ENCODE peak calls at places on chromosomes 2 and 18, in four cellular contexts. C is K562, O is fibroblast of lung, J is A549. A is an unnamed sample.

GRCh38 chr2:46481541-46482193 is 2.3 kb downstream of the TMEM247 start:
- DNase-seq in C (no peak), O (peak; percentile 90), J (peak; percentile 47), A (peak; percentile 84)

GRCh38 chr18:76419811-76420210 is 75.2 kb downstream of the ZNF516 start:
- DNase-seq in C (no peak), O (no peak), J (no peak), A (no peak)

GRCh38 chr2:28134262-28134812 is 243.8 kb downstream of the BABAM2 start:
- DNase-seq in C (no peak), O (no peak), J (peak; percentile 11), A (no peak)

GRCh38 chr2:235669983-235670962 is 176.4 kb downstream of the AGAP1 start:
- DNase-seq in C (no peak), O (peak; percentile 81), J (peak; percentile 70), A (peak; percentile 76)

GRCh38 chr2:66684289-66684688 is 249.4 kb downstream of the MEIS1 start:
- DNase-seq in C (no peak), O (peak; percentile 42), J (no peak), A (no peak)

GRCh38 chr2:202109737-202110184 is 36.7 kb downstream of the KIAA2012 start:
- DNase-seq in C (no peak), O (peak; percentile 72), J (no peak), A (peak; percentile 24)

GRCh38 chr2:220504890-220505564 is 877.6 kb downstream of the SLC4A3 start:
- DNase-seq in C (no peak), O (peak; percentile 54), J (peak; percentile 39), A (peak; percentile 61)

GRCh38 chr2:43132523-43133301 is 93.7 kb downstream of the ZFP36L2 start:
- DNase-seq in C (no peak), O (no peak), J (no peak), A (no peak)

GRCh38 chr2:4745596-4745995 is 946.6 kb upstream of the SOX11 start:
- DNase-seq in C (no peak), O (no peak), J (no peak), A (no peak)

GRCh38 chr2:102061962-102062795 is 70.4 kb downstream of the IL1R2 start:
- DNase-seq in C (no peak), O (peak; percentile 88), J (no peak), A (peak; percentile 96)

GRCh38 chr2:120398051-120398960 is 52.4 kb downstream of the INHBB start:
- DNase-seq in C (no peak), O (peak; percentile 59), J (peak; percentile 82), A (peak; percentile 23)

GRCh38 chr2:27833931-27834330 is 56.3 kb downstream of the RBKS start:
- DNase-seq in C (no peak), O (peak; percentile 80), J (no peak), A (peak; percentile 13)

GRCh38 chr2:106841886-106842645 is 43.9 kb downstream of the ST6GAL2 start:
- DNase-seq in C (no peak), O (no peak), J (no peak), A (no peak)

GRCh38 chr2:125095826-125096225 is 1070.7 kb downstream of the CNTNAP5 start:
- DNase-seq in C (no peak), O (no peak), J (no peak), A (no peak)

GRCh38 chr2:11576398-11576797 is 42.6 kb downstream of the GREB1 start:
- DNase-seq in C (no peak), O (no peak), J (no peak), A (no peak)

GRCh38 chr2:205675861-205676516 is 6.3 kb upstream of the NRP2 start:
- DNase-seq in C (no peak), O (peak; percentile 64), J (peak; percentile 74), A (peak; percentile 79)

GRCh38 chr18:48693625-48694262 is 154.9 kb downstream of the CTIF start:
- DNase-seq in C (no peak), O (peak; percentile 33), J (no peak), A (peak; percentile 48)

GRCh38 chr18:25047421-25047820 is 304.5 kb downstream of the ZNF521 start:
- DNase-seq in C (no peak), O (no peak), J (no peak), A (no peak)

GRCh38 chr2:115162454-115163293 is 720.2 kb downstream of the DPP10 start:
- DNase-seq in C (no peak), O (no peak), J (no peak), A (peak; percentile 6)

GRCh38 chr2:88765154-88765948 is 73.9 kb downstream of the RPIA start:
- DNase-seq in C (no peak), O (peak; percentile 29), J (peak; percentile 41), A (no peak)

GRCh38 chr2:239307921-239308620 is 92.7 kb downstream of the HDAC4 start:
- DNase-seq in C (no peak), O (no peak), J (no peak), A (no peak)

GRCh38 chr2:239917957-239918481 is 107.1 kb downstream of the NDUFA10 start:
- DNase-seq in C (no peak), O (no peak), J (no peak), A (no peak)

GRCh38 chr2:194672994-194673393 is 984.0 kb upstream of the SLC39A10 start:
- DNase-seq in C (no peak), O (no peak), J (no peak), A (no peak)

GRCh38 chr18:75041586-75041985 is 167.4 kb downstream of the PTGR3 start:
- DNase-seq in C (no peak), O (peak; percentile 18), J (peak; percentile 24), A (peak; percentile 12)

GRCh38 chr2:64478036-64478435 is 24.1 kb downstream of the LGALSL start:
- DNase-seq in C (no peak), O (no peak), J (no peak), A (no peak)

GRCh38 chr2:17934721-17935120 is 56.3 kb downstream of the KCNS3 start:
- DNase-seq in C (no peak), O (peak; percentile 94), J (no peak), A (peak; percentile 49)

DNA sequence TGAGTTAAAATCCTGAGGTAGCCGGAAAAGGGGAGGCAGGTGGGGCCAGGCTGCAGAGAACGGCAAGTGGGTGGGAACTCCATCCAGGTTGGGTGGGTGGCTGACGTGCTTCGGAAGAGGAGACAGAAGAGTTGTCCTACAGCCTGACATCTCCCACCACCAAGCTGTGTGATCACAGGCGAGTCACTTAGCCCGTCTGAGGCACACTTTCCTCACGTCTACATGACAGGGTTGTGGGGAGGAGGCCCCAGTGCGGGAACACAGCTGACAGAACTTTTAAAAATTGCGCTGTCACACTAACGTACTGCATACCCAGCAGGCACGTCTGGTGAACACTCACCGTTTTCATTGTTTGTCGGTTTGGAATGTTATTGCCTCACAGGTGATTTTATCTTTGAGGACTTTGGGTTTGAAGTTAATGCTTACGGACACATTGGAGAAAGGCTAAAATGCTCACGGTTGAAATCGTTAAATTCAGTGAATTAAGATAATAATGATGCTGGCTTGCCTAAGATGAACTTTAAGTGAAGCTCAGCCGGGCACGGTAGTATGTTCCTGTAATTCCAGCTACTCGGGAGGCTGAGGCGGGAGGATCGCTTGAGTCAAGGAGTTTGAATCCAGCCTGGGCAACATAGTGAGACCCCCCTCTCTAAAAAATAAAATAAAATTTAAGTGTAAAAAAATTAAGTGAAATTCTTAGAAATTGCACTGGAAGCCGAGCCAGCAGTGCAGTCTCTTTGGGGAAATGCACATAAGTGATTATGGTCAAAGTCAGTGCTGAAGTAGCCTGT is 8.9 kb downstream of the EMILIN2 start:
- DNase-seq in C (no peak), O (no peak), J (no peak), A (no peak)
- H3K4me2 ChIP-seq in C (peak overlapping the region; percentile 75), O (no peak overlapping the region), J (no peak overlapping the region), A (no peak overlapping the region)

DNA sequence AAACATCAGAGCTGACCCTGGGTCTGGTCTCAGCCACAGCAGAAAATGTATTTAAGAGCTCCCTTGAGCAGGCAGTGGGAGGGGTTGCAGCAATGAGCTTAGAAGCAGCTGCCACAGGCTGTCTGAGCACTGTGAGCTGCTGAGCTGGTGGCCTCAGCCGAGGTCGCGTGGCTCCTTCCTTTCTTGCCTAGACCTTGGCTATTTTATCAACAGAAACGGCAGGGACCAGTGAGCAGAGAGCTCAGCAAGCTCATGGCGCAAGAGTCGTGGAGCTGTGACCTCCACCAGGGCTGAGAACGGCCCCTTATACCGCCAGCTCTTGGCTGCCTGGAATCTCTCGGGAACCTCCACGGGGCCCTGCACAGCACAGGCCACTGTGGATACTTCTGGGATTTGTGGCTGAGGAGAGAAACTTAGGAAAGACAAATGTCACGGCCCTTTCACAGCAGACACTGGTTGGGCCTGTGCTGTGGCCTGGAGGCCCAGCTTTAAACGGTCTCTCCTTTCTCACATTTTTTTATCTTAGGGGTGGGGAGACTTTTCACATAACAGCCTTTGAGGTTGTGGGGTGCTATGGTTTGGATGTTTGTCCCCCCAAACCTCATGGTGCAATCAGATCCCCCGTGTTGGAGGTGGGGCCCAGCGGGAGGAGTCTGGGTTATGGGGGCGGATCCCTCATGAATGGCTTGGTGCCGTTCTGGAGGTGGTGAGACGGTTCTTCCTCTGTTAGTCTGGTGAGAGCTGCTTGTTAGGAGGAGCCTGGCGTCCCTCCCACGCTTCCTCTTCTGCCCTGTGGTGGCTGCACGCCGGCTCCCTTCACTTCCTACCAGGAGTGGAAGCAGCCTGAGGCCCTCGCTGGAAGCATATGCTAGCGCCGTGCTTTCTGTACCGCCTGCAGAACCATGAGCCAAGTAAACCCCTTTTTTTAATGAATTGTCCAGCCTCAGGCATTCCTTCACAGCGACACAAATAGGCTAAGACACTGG is 1.7 kb downstream of the ALLC start:
- DNase-seq in C (no peak), O (no peak), J (no peak), A (peak; percentile 73)
- H3K4me2 ChIP-seq in C (no peak overlapping the region), O (no peak overlapping the region), J (no peak overlapping the region), A (no peak overlapping the region)

GRCh38 chr2:161246301-161246700 is 61.9 kb upstream of the PSMD14 start:
- DNase-seq in C (no peak), O (no peak), J (no peak), A (no peak)

GRCh38 chr2:161245237-161245505 is 63.1 kb upstream of the PSMD14 start:
- DNase-seq in C (no peak), O (no peak), J (no peak), A (no peak)

GRCh38 chr2:161245671-161246070 is 62.6 kb upstream of the PSMD14 start:
- DNase-seq in C (no peak), O (no peak), J (no peak), A (no peak)

DNA sequence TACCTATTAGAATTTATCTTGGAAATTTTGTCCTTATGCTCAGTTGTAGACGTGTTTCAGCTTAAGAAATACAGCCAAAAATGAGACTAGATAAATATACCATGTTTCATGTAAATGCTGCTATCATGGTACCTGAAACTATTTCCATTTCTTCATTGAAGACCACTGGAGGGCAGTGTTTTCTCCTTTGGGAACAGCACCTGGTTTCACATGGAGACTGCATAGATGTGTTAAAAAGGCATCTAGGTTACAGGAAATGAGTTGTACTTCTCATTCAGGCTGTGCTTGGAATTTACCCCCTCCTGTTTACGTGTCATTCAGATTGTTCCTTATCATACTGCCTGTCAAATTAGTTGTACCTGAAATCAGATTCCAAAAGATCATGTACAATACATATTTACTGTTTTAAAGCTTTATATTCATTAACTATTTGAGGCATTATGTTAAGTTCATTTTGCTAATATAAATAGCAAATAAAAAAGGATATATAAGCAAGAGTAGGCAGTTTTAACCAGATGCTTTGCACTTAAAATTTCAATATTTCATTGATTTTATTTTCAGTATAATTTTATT is 57.3 kb upstream of the PSMD14 start:
- DNase-seq in C (peak; percentile 52), O (peak; percentile 44), J (peak; percentile 73), A (peak; percentile 52)
- H3K4me2 ChIP-seq in C (no peak overlapping the region), O (no peak overlapping the region), J (no peak overlapping the region), A (no peak overlapping the region)

DNA sequence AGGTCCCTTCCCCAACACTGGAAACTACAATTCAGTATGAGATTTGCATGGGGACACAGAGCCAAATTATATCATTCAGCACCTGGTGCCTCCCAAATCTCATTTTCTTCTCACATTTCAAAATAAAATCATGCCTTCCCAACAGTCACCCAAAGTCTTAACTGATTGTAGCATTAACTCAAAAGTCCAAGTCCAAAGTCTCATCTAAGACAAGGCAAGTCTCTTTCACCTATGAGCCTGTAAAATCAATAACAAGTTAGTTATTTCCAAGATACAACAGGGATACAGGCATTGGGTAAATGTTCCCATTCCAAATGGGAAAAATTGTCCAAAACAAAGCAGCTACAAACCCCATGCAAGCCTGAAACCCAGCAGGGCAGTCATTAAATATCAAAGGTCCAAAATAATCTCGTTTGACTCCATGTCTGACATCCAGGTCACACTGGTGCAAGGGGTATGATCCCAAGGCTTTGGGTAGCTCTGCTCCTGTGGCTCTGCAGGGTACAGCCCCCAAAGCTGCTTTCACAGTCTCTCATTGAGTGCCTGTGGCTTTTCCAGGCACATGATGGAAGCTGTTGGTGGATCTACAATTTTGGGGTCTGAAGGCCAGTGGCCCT is 1370.1 kb upstream of the DDX18 start:
- DNase-seq in C (no peak), O (no peak), J (no peak), A (no peak)
- H3K4me2 ChIP-seq in C (no peak overlapping the region), O (no peak overlapping the region), J (no peak overlapping the region), A (no peak overlapping the region)